ENCODE peak calls at places on chromosomes 11 and 22, in ten cellular contexts. One of them, this sample, is unnamed.

GRCh38 chr11:114208371-114208770 is 87.8 kb upstream of the NNMT start:
- DNase-seq in right lobe of liver: no peak
- DNase-seq in upper lobe of right lung: no peak
- DNase-seq in hepatocyte: no peak
- DNase-seq in fibroblast of lung: no peak
- DNase-seq in K562: no peak
- DNase-seq in PC-3: no peak
- DNase-seq in brain microvascular endothelial cell: no peak
- DNase-seq in psoas muscle: no peak
- DNase-seq in uterus: no peak
- DNase-seq in this sample: no peak

GRCh38 chr22:24772493-24773220 is 1.9 kb downstream of the PIWIL3 start:
- DNase-seq in right lobe of liver: no peak
- DNase-seq in upper lobe of right lung: no peak
- DNase-seq in hepatocyte: peak; percentile 46
- DNase-seq in fibroblast of lung: peak; percentile 61
- DNase-seq in K562: peak; percentile 42
- DNase-seq in PC-3: peak; percentile 50
- DNase-seq in brain microvascular endothelial cell: peak; percentile 16
- DNase-seq in psoas muscle: no peak
- DNase-seq in uterus: no peak
- DNase-seq in this sample: no peak

GRCh38 chr11:114181195-114181594 is 115.0 kb upstream of the NNMT start:
- DNase-seq in right lobe of liver: no peak
- DNase-seq in upper lobe of right lung: no peak
- DNase-seq in hepatocyte: no peak
- DNase-seq in fibroblast of lung: no peak
- DNase-seq in K562: no peak
- DNase-seq in PC-3: no peak
- DNase-seq in brain microvascular endothelial cell: no peak
- DNase-seq in psoas muscle: peak; percentile 51
- DNase-seq in uterus: no peak
- DNase-seq in this sample: no peak

GRCh38 chr22:33034753-33035152 is 23.4 kb downstream of the SYN3 start:
- DNase-seq in right lobe of liver: peak; percentile 84
- DNase-seq in upper lobe of right lung: no peak
- DNase-seq in hepatocyte: no peak
- DNase-seq in fibroblast of lung: no peak
- DNase-seq in K562: no peak
- DNase-seq in PC-3: no peak
- DNase-seq in brain microvascular endothelial cell: no peak
- DNase-seq in psoas muscle: no peak
- DNase-seq in uterus: no peak
- DNase-seq in this sample: no peak

GRCh38 chr11:121112498-121113455 is 11.7 kb downstream of the TECTA start:
- DNase-seq in right lobe of liver: peak; percentile 70
- DNase-seq in upper lobe of right lung: peak; percentile 75
- DNase-seq in hepatocyte: peak; percentile 89
- DNase-seq in fibroblast of lung: peak; percentile 77
- DNase-seq in K562: peak; percentile 22
- DNase-seq in PC-3: peak; percentile 87
- DNase-seq in brain microvascular endothelial cell: peak; percentile 85
- DNase-seq in psoas muscle: peak; percentile 65
- DNase-seq in uterus: peak; percentile 57
- DNase-seq in this sample: no peak

GRCh38 chr22:26609287-26609686 is 8.5 kb downstream of the CRYBB1 start:
- DNase-seq in right lobe of liver: no peak
- DNase-seq in upper lobe of right lung: no peak
- DNase-seq in hepatocyte: no peak
- DNase-seq in fibroblast of lung: no peak
- DNase-seq in K562: no peak
- DNase-seq in PC-3: no peak
- DNase-seq in brain microvascular endothelial cell: no peak
- DNase-seq in psoas muscle: no peak
- DNase-seq in uterus: no peak
- DNase-seq in this sample: no peak

GRCh38 chr22:29254283-29254653 is 13.5 kb downstream of the RHBDD3 start:
- DNase-seq in right lobe of liver: no peak
- DNase-seq in upper lobe of right lung: no peak
- DNase-seq in hepatocyte: no peak
- DNase-seq in fibroblast of lung: no peak
- DNase-seq in K562: no peak
- DNase-seq in PC-3: no peak
- DNase-seq in brain microvascular endothelial cell: no peak
- DNase-seq in psoas muscle: no peak
- DNase-seq in uterus: no peak
- DNase-seq in this sample: no peak

GRCh38 chr22:45764051-45764450 is 92.4 kb downstream of the ATXN10 start:
- DNase-seq in right lobe of liver: no peak
- DNase-seq in upper lobe of right lung: no peak
- DNase-seq in hepatocyte: no peak
- DNase-seq in fibroblast of lung: no peak
- DNase-seq in K562: no peak
- DNase-seq in PC-3: no peak
- DNase-seq in brain microvascular endothelial cell: no peak
- DNase-seq in psoas muscle: no peak
- DNase-seq in uterus: no peak
- DNase-seq in this sample: no peak

GRCh38 chr11:71247551-71248250 is 4.7 kb downstream of the SHANK2 start:
- DNase-seq in right lobe of liver: peak; percentile 90
- DNase-seq in upper lobe of right lung: peak; percentile 48
- DNase-seq in hepatocyte: no peak
- DNase-seq in fibroblast of lung: no peak
- DNase-seq in K562: no peak
- DNase-seq in PC-3: no peak
- DNase-seq in brain microvascular endothelial cell: no peak
- DNase-seq in psoas muscle: no peak
- DNase-seq in uterus: no peak
- DNase-seq in this sample: peak; percentile 28

GRCh38 chr11:40544162-40544561 is 915.3 kb downstream of the LRRC4C start:
- DNase-seq in right lobe of liver: no peak
- DNase-seq in upper lobe of right lung: no peak
- DNase-seq in hepatocyte: no peak
- DNase-seq in fibroblast of lung: no peak
- DNase-seq in K562: no peak
- DNase-seq in PC-3: no peak
- DNase-seq in brain microvascular endothelial cell: no peak
- DNase-seq in psoas muscle: no peak
- DNase-seq in uterus: no peak
- DNase-seq in this sample: no peak

GRCh38 chr11:79400206-79400605 is 40.6 kb downstream of the TENM4 start:
- DNase-seq in right lobe of liver: no peak
- DNase-seq in upper lobe of right lung: no peak
- DNase-seq in hepatocyte: no peak
- DNase-seq in fibroblast of lung: no peak
- DNase-seq in K562: no peak
- DNase-seq in PC-3: no peak
- DNase-seq in brain microvascular endothelial cell: no peak
- DNase-seq in psoas muscle: no peak
- DNase-seq in uterus: no peak
- DNase-seq in this sample: no peak

GRCh38 chr22:17272511-17272991 is 53.3 kb upstream of the ADA2 start:
- DNase-seq in right lobe of liver: peak; percentile 76
- DNase-seq in upper lobe of right lung: no peak
- DNase-seq in hepatocyte: no peak
- DNase-seq in fibroblast of lung: no peak
- DNase-seq in K562: no peak
- DNase-seq in PC-3: no peak
- DNase-seq in brain microvascular endothelial cell: no peak
- DNase-seq in psoas muscle: no peak
- DNase-seq in uterus: no peak
- DNase-seq in this sample: peak; percentile 26

GRCh38 chr11:26247340-26247739 is 84.6 kb upstream of the ANO3 start:
- DNase-seq in right lobe of liver: no peak
- DNase-seq in upper lobe of right lung: no peak
- DNase-seq in hepatocyte: no peak
- DNase-seq in fibroblast of lung: peak; percentile 85
- DNase-seq in K562: no peak
- DNase-seq in PC-3: peak; percentile 26
- DNase-seq in brain microvascular endothelial cell: no peak
- DNase-seq in psoas muscle: no peak
- DNase-seq in uterus: no peak
- DNase-seq in this sample: no peak

GRCh38 chr11:60334005-60334620 is 7.1 kb downstream of the MS4A6E start:
- DNase-seq in right lobe of liver: peak; percentile 64
- DNase-seq in upper lobe of right lung: no peak
- DNase-seq in hepatocyte: peak; percentile 69
- DNase-seq in fibroblast of lung: peak; percentile 8
- DNase-seq in K562: peak; percentile 58
- DNase-seq in PC-3: peak; percentile 81
- DNase-seq in brain microvascular endothelial cell: peak; percentile 78
- DNase-seq in psoas muscle: no peak
- DNase-seq in uterus: peak; percentile 20
- DNase-seq in this sample: no peak

GRCh38 chr11:80155412-80156017 is 714.7 kb upstream of the TENM4 start:
- DNase-seq in right lobe of liver: no peak
- DNase-seq in upper lobe of right lung: no peak
- DNase-seq in hepatocyte: peak; percentile 46
- DNase-seq in fibroblast of lung: peak; percentile 49
- DNase-seq in K562: peak; percentile 21
- DNase-seq in PC-3: peak; percentile 54
- DNase-seq in brain microvascular endothelial cell: peak; percentile 40
- DNase-seq in psoas muscle: no peak
- DNase-seq in uterus: no peak
- DNase-seq in this sample: no peak

GRCh38 chr11:79100093-79100704 is 340.6 kb downstream of the TENM4 start:
- DNase-seq in right lobe of liver: peak; percentile 48
- DNase-seq in upper lobe of right lung: no peak
- DNase-seq in hepatocyte: peak; percentile 67
- DNase-seq in fibroblast of lung: peak; percentile 66
- DNase-seq in K562: peak; percentile 85
- DNase-seq in PC-3: peak; percentile 80
- DNase-seq in brain microvascular endothelial cell: peak; percentile 33
- DNase-seq in psoas muscle: no peak
- DNase-seq in uterus: no peak
- DNase-seq in this sample: no peak

DNA sequence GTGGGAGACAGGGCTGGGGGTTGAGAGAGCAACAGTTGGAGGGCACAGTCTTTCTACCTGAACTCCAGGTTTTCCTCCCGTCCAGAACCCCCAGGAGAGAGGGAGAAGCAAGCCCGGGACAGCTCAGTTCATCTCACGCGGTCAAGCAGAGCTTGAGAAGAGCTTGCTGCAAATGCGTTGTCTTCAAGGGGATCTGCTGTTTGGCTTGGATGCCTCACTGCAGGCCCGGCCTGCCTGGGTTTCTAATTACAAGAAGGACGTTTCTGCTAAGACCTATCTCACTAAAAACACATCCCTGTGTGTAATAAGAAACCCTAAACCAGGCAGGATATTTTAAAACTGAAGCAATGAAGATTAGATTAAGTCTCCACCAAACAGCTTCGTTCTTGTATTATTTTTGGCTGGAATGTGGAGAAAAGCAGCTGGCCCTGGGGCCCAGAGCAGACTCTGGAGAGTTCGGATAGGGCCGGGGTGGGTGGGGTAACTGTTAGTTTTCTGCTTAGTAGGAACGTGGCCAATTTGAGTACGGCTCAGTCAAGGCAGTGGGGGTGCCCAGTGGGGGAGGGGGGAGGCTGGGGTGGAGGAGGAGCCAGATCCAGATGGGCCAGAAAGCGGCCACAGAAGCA is 6.0 kb downstream of the PKNOX2 start:
- DNase-seq in right lobe of liver: no peak
- DNase-seq in upper lobe of right lung: no peak
- DNase-seq in hepatocyte: peak; percentile 55
- DNase-seq in fibroblast of lung: peak; percentile 97
- DNase-seq in K562: peak; percentile 48
- DNase-seq in PC-3: no peak
- DNase-seq in brain microvascular endothelial cell: peak; percentile 87
- DNase-seq in psoas muscle: peak; percentile 76
- DNase-seq in uterus: no peak
- DNase-seq in this sample: peak; percentile 22
- TF ChIP-seq CTCF in right lobe of liver: no peak
- TF ChIP-seq CTCF in upper lobe of right lung: no peak
- TF ChIP-seq CTCF in hepatocyte: no peak
- TF ChIP-seq CTCF in fibroblast of lung: no peak
- TF ChIP-seq CTCF in K562: no peak
- TF ChIP-seq CTCF in PC-3: no peak
- TF ChIP-seq CTCF in brain microvascular endothelial cell: no peak
- TF ChIP-seq CTCF in psoas muscle: no peak
- TF ChIP-seq CTCF in uterus: no peak
- TF ChIP-seq CTCF in this sample: no peak

DNA sequence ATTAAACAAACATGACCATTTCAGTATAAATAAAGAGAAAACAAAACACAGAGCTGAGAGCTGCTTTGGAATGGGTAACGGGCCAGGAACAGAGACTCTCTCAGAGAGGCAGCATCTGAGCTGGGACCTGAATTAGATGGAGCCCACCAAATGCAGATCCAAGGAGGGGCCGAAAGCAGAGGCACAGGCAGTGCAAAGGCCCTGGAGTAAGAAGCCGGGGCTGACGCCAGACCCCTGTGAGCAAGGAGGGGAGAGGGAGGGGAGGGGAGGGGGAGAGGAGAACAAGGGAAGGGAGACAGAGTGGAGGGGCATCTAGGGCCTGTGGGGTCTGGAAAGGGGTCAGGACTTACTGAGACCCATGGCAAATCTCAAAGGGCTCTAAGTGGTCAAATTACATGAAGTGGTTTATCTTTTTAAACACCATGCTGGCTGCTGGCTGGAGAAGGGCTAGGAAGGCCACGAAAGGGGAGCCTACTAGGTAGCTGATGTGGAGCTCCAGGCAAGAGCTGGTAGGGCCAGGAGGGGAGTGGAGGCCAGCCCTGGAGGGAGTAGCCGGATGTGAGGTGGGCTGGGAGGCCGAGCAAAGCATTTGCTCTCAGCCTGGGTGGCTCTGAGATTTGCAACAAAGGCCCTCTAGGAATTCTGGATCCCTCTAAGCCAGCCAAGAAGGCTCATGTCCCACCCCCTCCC is 3.2 kb downstream of the OSBPL5 start:
- DNase-seq in right lobe of liver: no peak
- DNase-seq in upper lobe of right lung: peak; percentile 38
- DNase-seq in hepatocyte: no peak
- DNase-seq in fibroblast of lung: no peak
- DNase-seq in K562: no peak
- DNase-seq in PC-3: no peak
- DNase-seq in brain microvascular endothelial cell: no peak
- DNase-seq in psoas muscle: peak; percentile 36
- DNase-seq in uterus: peak; percentile 11
- DNase-seq in this sample: peak; percentile 40
- H3K4me3 ChIP-seq in right lobe of liver: no peak overlapping the region
- H3K4me3 ChIP-seq in upper lobe of right lung: no peak overlapping the region
- H3K4me3 ChIP-seq in hepatocyte: no peak overlapping the region
- H3K4me3 ChIP-seq in fibroblast of lung: no peak overlapping the region
- H3K4me3 ChIP-seq in K562: no peak overlapping the region
- H3K4me3 ChIP-seq in PC-3: no peak overlapping the region
- H3K4me3 ChIP-seq in brain microvascular endothelial cell: no peak overlapping the region
- H3K4me3 ChIP-seq in psoas muscle: no peak overlapping the region
- H3K4me3 ChIP-seq in uterus: no peak overlapping the region
- H3K4me3 ChIP-seq in this sample: no peak overlapping the region

GRCh38 chr11:44694443-44694842 is 32.3 kb upstream of the TSPAN18 start:
- DNase-seq in right lobe of liver: no peak
- DNase-seq in upper lobe of right lung: no peak
- DNase-seq in hepatocyte: no peak
- DNase-seq in fibroblast of lung: no peak
- DNase-seq in K562: no peak
- DNase-seq in PC-3: no peak
- DNase-seq in brain microvascular endothelial cell: no peak
- DNase-seq in psoas muscle: no peak
- DNase-seq in uterus: no peak
- DNase-seq in this sample: no peak
- H3K27me3 ChIP-seq in right lobe of liver: no peaks in the 10 kb centered on the region
- H3K27me3 ChIP-seq in upper lobe of right lung: no peaks in the 10 kb centered on the region
- H3K27me3 ChIP-seq in hepatocyte: no peaks in the 10 kb centered on the region
- H3K27me3 ChIP-seq in fibroblast of lung: no peaks in the 10 kb centered on the region
- H3K27me3 ChIP-seq in K562: peaks cover 16% of the 10 kb centered on the region
- H3K27me3 ChIP-seq in PC-3: peaks cover 19% of the 10 kb centered on the region
- H3K27me3 ChIP-seq in brain microvascular endothelial cell: peaks cover 2% of the 10 kb centered on the region
- H3K27me3 ChIP-seq in psoas muscle: no peaks in the 10 kb centered on the region
- H3K27me3 ChIP-seq in uterus: no peaks in the 10 kb centered on the region
- H3K27me3 ChIP-seq in this sample: no peaks in the 10 kb centered on the region

GRCh38 chr11:119295178-119295577 is 21.8 kb downstream of the MCAM start:
- DNase-seq in right lobe of liver: no peak
- DNase-seq in upper lobe of right lung: no peak
- DNase-seq in hepatocyte: no peak
- DNase-seq in fibroblast of lung: peak; percentile 15
- DNase-seq in K562: no peak
- DNase-seq in PC-3: peak; percentile 69
- DNase-seq in brain microvascular endothelial cell: no peak
- DNase-seq in psoas muscle: no peak
- DNase-seq in uterus: no peak
- DNase-seq in this sample: no peak
- TF ChIP-seq CTCF in right lobe of liver: no peak
- TF ChIP-seq CTCF in upper lobe of right lung: no peak
- TF ChIP-seq CTCF in hepatocyte: no peak
- TF ChIP-seq CTCF in fibroblast of lung: no peak
- TF ChIP-seq CTCF in K562: peak; percentile 29
- TF ChIP-seq CTCF in PC-3: peak; percentile 54
- TF ChIP-seq CTCF in brain microvascular endothelial cell: peak; percentile 17
- TF ChIP-seq CTCF in psoas muscle: no peak
- TF ChIP-seq CTCF in uterus: no peak
- TF ChIP-seq CTCF in this sample: peak; percentile 23

This sample was measured in RWPE2.